ENCODE peak calls at places on chromosomes 7 and 10, in six cellular contexts. C is HL-60, F is stomach, A is breast epithelium, H is H1, S is SK-N-SH. U is an unnamed sample. For H3K27me3, the result is how much of the 10 kb centered on the place peaks cover.

GRCh38 chr10:86536294-86536861 is 14.8 kb upstream of the WAPL start:
- DNase-seq in S (no peak), H (peak), C (no peak), A (no peak), F (no peak), U (no peak)

GRCh38 chr10:13913890-13914289 is 327.1 kb downstream of the PRPF18 start:
- DNase-seq in A (no peak), H (no peak), S (no peak), F (no peak), C (no peak), U (no peak)

GRCh38 chr10:80856186-80856585 is 318.5 kb downstream of the SH2D4B start:
- DNase-seq in F (no peak), C (no peak), S (no peak), H (no peak), A (no peak), U (no peak)

GRCh38 chr7:68199951-68200660 is 1203.5 kb downstream of the TYW1 start:
- DNase-seq in A (no peak), S (no peak), H (no peak), C (no peak), F (no peak), U (no peak)

GRCh38 chr10:47291682-47292081 is 8.3 kb upstream of the GDF10 start:
- DNase-seq in S (no peak), C (no peak), F (no peak), H (no peak), A (no peak), U (no peak)

GRCh38 chr10:129963831-129964501 is at the start of gene EBF3:
- DNase-seq in F (peak), A (peak), H (peak), C (peak), S (peak), U (peak)

GRCh38 chr10:35563266-35563891 is 41.8 kb upstream of the GJD4 start:
- DNase-seq in S (peak), A (no peak), H (peak), C (peak), F (peak), U (no peak)

GRCh38 chr7:106568680-106569499 is 92.1 kb downstream of the CCDC71L start:
- DNase-seq in A (peak), F (no peak), H (no peak), S (peak), C (peak), U (no peak)

GRCh38 chr10:35420044-35420443 is 83.7 kb downstream of the CCNY start:
- DNase-seq in C (no peak), F (no peak), S (no peak), H (no peak), A (no peak), U (no peak)

GRCh38 chr10:62636825-62637248 is 167.7 kb upstream of the ADO start:
- DNase-seq in C (no peak), A (no peak), F (no peak), S (no peak), H (no peak), U (peak)

GRCh38 chr7:80357530-80357929 is 154.3 kb downstream of the GNAT3 start:
- DNase-seq in C (no peak), A (no peak), S (no peak), H (no peak), F (no peak), U (no peak)

GRCh38 chr10:72426982-72427381 is 72.3 kb upstream of the DNAJB12 start:
- DNase-seq in C (no peak), A (no peak), H (no peak), F (no peak), S (no peak), U (no peak)

GRCh38 chr10:67261300-67261797 is 335.5 kb downstream of the LRRTM3 start:
- DNase-seq in S (no peak), C (no peak), H (no peak), A (no peak), F (no peak), U (no peak)

GRCh38 chr7:149714910-149715471 is 58.4 kb downstream of the ZNF467 start:
- DNase-seq in A (no peak), S (no peak), C (no peak), H (no peak), F (peak), U (peak)

GRCh38 chr10:108392286-108392685 is 1227.8 kb upstream of the SORCS1 start:
- DNase-seq in H (no peak), C (no peak), F (no peak), A (no peak), S (no peak), U (no peak)

GRCh38 chr7:13904689-13905088 is 84.8 kb downstream of the ETV1 start:
- DNase-seq in C (no peak), A (no peak), H (no peak), F (no peak), S (no peak), U (no peak)

GRCh38 chr7:154255324-154255723 is 203.1 kb downstream of the DPP6 start:
- DNase-seq in C (no peak), A (no peak), H (no peak), S (peak), F (no peak), U (no peak)

GRCh38 chr10:61140765-61141392 is 196.9 kb upstream of the RHOBTB1 start:
- DNase-seq in S (peak), C (peak), H (no peak), F (peak), A (no peak), U (no peak)

GRCh38 chr10:8187171-8187666 is 132.7 kb downstream of the GATA3 start:
- DNase-seq in H (no peak), S (no peak), C (no peak), F (no peak), A (no peak), U (no peak)

GRCh38 chr7:1617957-1618356 is 48.1 kb upstream of the PSMG3 start:
- DNase-seq in C (no peak), H (no peak), S (no peak), A (no peak), F (no peak), U (no peak)

DNA sequence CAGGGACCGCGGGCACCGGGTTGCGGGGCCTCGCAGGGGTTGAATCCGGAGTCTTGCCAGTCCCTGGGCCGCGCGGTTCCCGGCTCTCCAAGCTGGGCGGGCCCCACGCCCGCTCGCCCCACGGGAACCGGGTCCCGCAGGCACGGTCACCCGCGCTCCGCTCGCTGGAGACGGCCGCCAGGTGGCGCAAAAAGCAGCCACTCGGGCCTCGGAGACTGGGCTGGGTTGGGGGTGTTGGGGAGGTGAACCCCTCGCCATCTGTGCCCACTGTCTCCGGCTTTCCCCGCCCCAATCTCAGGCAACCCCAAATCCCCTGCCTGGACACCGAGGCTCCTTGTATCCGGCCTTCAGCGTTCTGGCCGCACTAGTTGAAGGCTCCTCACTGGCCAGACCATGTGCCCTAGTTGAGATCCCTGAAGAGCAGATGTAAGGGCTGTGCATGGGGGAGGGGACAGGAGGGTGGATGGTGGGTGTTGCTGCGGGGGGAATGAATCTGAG is 1.5 kb upstream of the ACHE start:
- DNase-seq in C (peak), S (peak), H (peak), F (peak), A (no peak), U (no peak)
- H3K27me3 ChIP-seq in C (under half), S (half or more), H (under half), F (under half), A (under half), U (under half)

GRCh38 chr10:55820071-55820470 is 541.0 kb downstream of the ZWINT start:
- DNase-seq in A (no peak), S (no peak), F (no peak), H (no peak), C (no peak), U (no peak)
- TF ChIP-seq POLR2AphosphoS5 in A (no peak), S (no peak), F (no peak), H (no peak), C (no peak), U (no peak)

DNA sequence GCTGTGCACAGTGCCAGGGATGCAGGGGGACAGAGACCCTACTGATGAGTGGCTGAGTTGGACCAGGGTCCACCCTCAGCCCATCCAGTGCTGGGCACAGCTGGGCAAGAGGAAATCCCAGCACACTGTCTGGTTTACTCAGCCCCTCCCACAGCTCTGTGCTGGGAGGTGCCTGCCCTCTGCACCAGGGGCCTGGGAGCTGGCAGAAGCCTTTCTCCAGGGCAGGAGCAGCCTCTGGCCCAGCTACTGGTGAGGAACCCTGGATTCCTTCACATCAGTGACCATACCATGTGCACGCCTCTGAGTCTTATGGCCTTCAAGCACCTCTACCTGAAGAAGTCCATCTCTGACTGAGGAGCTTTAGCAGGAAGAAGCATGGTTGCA is 25.9 kb upstream of the C10orf71 start:
- DNase-seq in A (no peak), H (peak), F (no peak), C (no peak), S (peak), U (peak)
- H3K27me3 ChIP-seq in A (under half), H (under half), F (under half), C (under half), S (under half), U (under half)

DNA sequence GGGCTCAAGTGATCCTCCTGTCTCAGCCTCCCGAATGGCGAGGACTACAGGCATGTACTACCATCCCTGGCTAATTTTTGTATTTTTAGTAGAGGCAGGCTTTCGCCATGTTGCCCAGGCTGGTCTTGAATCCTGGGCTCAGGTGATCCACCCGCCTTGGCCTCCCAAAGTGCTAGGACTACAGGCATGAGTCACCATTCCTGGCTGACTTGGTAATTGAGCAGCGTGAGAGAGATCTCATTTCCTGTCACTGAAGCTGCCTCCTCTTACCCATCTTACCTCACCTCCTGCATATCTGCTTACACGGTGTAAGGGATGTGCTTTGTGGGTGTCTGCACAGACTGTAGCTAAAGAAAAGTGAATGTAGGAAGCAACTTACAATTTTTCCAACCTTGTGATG is 9.7 kb downstream of the IFIT3 start:
- DNase-seq in A (no peak), F (no peak), H (no peak), S (no peak), C (no peak), U (no peak)
- TF ChIP-seq POLR2AphosphoS5 in A (no peak), F (no peak), H (no peak), S (no peak), C (no peak), U (no peak)

GRCh38 chr7:17951745-17952254 is 11.5 kb upstream of the SNX13 start:
- DNase-seq in F (no peak), C (no peak), H (no peak), S (no peak), A (no peak), U (no peak)
- H3K27me3 ChIP-seq in F (under half), C (under half), H (under half), S (under half), A (under half), U (under half)

GRCh38 chr10:110355181-110355831 is 50.6 kb upstream of the SMNDC1 start:
- DNase-seq in F (no peak), H (no peak), A (no peak), C (no peak), S (no peak), U (no peak)

GRCh38 chr10:110357871-110358270 is 53.2 kb upstream of the SMNDC1 start:
- DNase-seq in S (no peak), H (no peak), F (no peak), C (no peak), A (no peak), U (no peak)

GRCh38 chr10:110355922-110356627 is 51.4 kb upstream of the SMNDC1 start:
- DNase-seq in F (no peak), C (no peak), H (no peak), S (no peak), A (no peak), U (no peak)

GRCh38 chr10:110357252-110357780 is 52.6 kb upstream of the SMNDC1 start:
- DNase-seq in C (no peak), S (no peak), H (no peak), A (no peak), F (no peak), U (no peak)

GRCh38 chr10:110356628-110357245 is 52.0 kb upstream of the SMNDC1 start:
- DNase-seq in C (no peak), S (no peak), H (no peak), F (peak), A (peak), U (no peak)
- TF ChIP-seq POLR2AphosphoS5 in C (no peak), S (no peak), H (no peak), F (no peak), A (peak), U (peak)

DNA sequence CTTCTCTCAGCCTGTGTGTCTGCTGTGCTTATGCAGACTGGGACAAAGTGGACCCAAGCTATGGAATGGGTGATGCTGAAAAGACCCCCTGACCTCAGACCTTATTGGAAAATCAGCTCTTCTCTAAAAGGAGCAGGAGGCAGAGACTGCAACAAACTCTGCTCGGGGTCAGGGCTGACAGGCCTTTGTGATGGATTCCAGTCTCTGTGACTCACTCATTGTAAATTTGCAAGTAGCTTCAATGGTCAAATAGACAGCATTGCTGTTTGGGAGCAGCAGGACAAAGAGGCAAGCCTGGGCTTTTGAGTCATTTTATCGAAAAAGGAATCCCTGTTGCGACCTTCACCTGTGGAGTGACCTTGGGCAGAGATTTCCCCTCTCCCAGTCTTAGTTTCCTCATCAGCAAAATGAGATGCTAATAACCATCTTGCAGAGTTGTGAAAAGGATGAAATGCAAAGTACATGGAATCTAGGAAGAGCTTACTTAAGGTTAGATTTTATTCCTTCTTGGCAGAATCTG is 26.1 kb upstream of the GPR26 start:
- DNase-seq in H (no peak), F (no peak), A (no peak), S (no peak), C (no peak), U (peak)
- H3K27me3 ChIP-seq in H (under half), F (under half), A (under half), S (under half), C (under half), U (under half)

GRCh38 chr10:30438016-30438850 is 4.2 kb downstream of the MAP3K8 start:
- DNase-seq in S (no peak), F (no peak), A (no peak), C (no peak), H (no peak), U (no peak)

GRCh38 chr10:30441974-30442606 is 8.1 kb downstream of the MAP3K8 start:
- DNase-seq in F (no peak), H (no peak), A (no peak), C (no peak), S (no peak), U (no peak)

GRCh38 chr10:30437039-30437781 is 3.2 kb downstream of the MAP3K8 start:
- DNase-seq in C (peak), H (no peak), A (no peak), S (no peak), F (no peak), U (no peak)

GRCh38 chr10:30443049-30443448 is 9.1 kb downstream of the MAP3K8 start:
- DNase-seq in S (no peak), A (no peak), F (no peak), H (no peak), C (no peak), U (no peak)

GRCh38 chr10:30439931-30440330 is 5.9 kb downstream of the MAP3K8 start:
- DNase-seq in S (no peak), F (no peak), H (no peak), C (no peak), A (no peak), U (no peak)
- TF ChIP-seq POLR2AphosphoS5 in S (no peak), F (no peak), H (no peak), C (peak), A (no peak), U (no peak)

GRCh38 chr7:27166475-27167169 is 1.3 kb upstream of the HOXA9 start:
- DNase-seq in C (no peak), S (no peak), A (no peak), H (no peak), F (no peak), U (no peak)

GRCh38 chr7:27165655-27166474 is 528 bp upstream of the HOXA9 start:
- DNase-seq in C (no peak), A (no peak), H (no peak), S (no peak), F (no peak), U (no peak)

GRCh38 chr7:27163776-27164380 is 1.5 kb downstream of the HOXA9 start:
- DNase-seq in F (no peak), S (no peak), C (no peak), A (no peak), H (no peak), U (no peak)

GRCh38 chr7:27164381-27165088 is 802 bp downstream of the HOXA9 start:
- DNase-seq in C (no peak), A (no peak), F (no peak), S (no peak), H (no peak), U (no peak)

DNA sequence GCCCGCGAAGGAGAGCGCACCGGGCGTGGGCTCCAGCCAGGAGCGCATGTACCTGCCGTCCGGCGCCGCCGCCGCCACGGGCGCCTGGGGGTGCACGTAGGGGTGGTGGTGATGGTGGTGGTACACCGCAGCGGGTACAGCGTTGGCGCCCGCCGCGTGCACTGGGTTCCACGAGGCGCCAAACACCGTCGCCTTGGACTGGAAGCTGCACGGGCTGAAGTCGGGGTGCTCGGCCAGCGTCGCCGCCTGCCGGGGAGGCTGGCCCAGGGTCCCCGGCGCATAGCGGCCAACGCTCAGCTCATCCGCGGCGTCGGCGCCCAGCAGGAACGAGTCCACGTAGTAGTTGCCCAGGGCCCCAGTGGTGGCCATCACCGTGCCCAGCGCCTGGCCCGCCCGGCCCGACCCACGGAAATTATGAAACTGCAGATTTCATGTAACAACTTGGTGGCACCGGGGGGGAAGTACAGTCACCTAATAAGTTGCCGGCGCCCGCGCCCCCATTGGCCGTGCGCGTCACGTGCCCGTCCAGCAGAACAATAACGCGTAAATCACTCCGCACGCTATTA is at the start of gene HOXA9:
- DNase-seq in A (peak), S (no peak), F (no peak), H (no peak), C (peak), U (no peak)
- H3K27me3 ChIP-seq in A (under half), S (half or more), F (half or more), H (half or more), C (half or more), U (under half)